ENCODE peak calls at places on chromosomes 4 and X, in nine cellular contexts. One of them, this sample, is unnamed.

GRCh38 chr4:23384741-23385140 is 505.1 kb downstream of the PPARGC1A start:
- DNase-seq in activated naive CD4-positive, alpha-beta T cell treated with anti-CD3 and anti-CD28 coated beads, Interleukin-2, amount 50 U/mL, for 72 hours: no peak
- DNase-seq in epithelial cell of esophagus: peak
- DNase-seq in fibroblast of lung: peak
- DNase-seq in non-pigmented ciliary epithelial cell: no peak
- DNase-seq in colonic mucosa: no peak
- DNase-seq in A549: no peak
- DNase-seq in Right ventricle myocardium superior: no peak
- DNase-seq in NCI-H1092: no peak
- DNase-seq in this sample: no peak

GRCh38 chr4:2194556-2194955 is 47.4 kb downstream of the HAUS3 start:
- DNase-seq in activated naive CD4-positive, alpha-beta T cell treated with anti-CD3 and anti-CD28 coated beads, Interleukin-2, amount 50 U/mL, for 72 hours: no peak
- DNase-seq in epithelial cell of esophagus: no peak
- DNase-seq in fibroblast of lung: no peak
- DNase-seq in non-pigmented ciliary epithelial cell: no peak
- DNase-seq in colonic mucosa: no peak
- DNase-seq in A549: no peak
- DNase-seq in Right ventricle myocardium superior: no peak
- DNase-seq in NCI-H1092: no peak
- DNase-seq in this sample: no peak

GRCh38 chr4:89572224-89572858 is 264.6 kb downstream of the SNCA start:
- DNase-seq in activated naive CD4-positive, alpha-beta T cell treated with anti-CD3 and anti-CD28 coated beads, Interleukin-2, amount 50 U/mL, for 72 hours: no peak
- DNase-seq in epithelial cell of esophagus: peak
- DNase-seq in fibroblast of lung: no peak
- DNase-seq in non-pigmented ciliary epithelial cell: no peak
- DNase-seq in colonic mucosa: no peak
- DNase-seq in A549: no peak
- DNase-seq in Right ventricle myocardium superior: no peak
- DNase-seq in NCI-H1092: peak
- DNase-seq in this sample: no peak

GRCh38 chr4:23332266-23332665 is 557.6 kb downstream of the PPARGC1A start:
- DNase-seq in activated naive CD4-positive, alpha-beta T cell treated with anti-CD3 and anti-CD28 coated beads, Interleukin-2, amount 50 U/mL, for 72 hours: no peak
- DNase-seq in epithelial cell of esophagus: no peak
- DNase-seq in fibroblast of lung: no peak
- DNase-seq in non-pigmented ciliary epithelial cell: peak
- DNase-seq in colonic mucosa: no peak
- DNase-seq in A549: no peak
- DNase-seq in Right ventricle myocardium superior: no peak
- DNase-seq in NCI-H1092: no peak
- DNase-seq in this sample: no peak

GRCh38 chr4:183355405-183355804 is 33.2 kb upstream of the CLDN24 start:
- DNase-seq in activated naive CD4-positive, alpha-beta T cell treated with anti-CD3 and anti-CD28 coated beads, Interleukin-2, amount 50 U/mL, for 72 hours: no peak
- DNase-seq in epithelial cell of esophagus: peak
- DNase-seq in fibroblast of lung: peak
- DNase-seq in non-pigmented ciliary epithelial cell: no peak
- DNase-seq in colonic mucosa: no peak
- DNase-seq in A549: no peak
- DNase-seq in Right ventricle myocardium superior: no peak
- DNase-seq in NCI-H1092: no peak
- DNase-seq in this sample: no peak

GRCh38 chrX:18895157-18895952 is 88.6 kb downstream of the PHKA2 start:
- DNase-seq in activated naive CD4-positive, alpha-beta T cell treated with anti-CD3 and anti-CD28 coated beads, Interleukin-2, amount 50 U/mL, for 72 hours: no peak
- DNase-seq in epithelial cell of esophagus: peak
- DNase-seq in fibroblast of lung: peak
- DNase-seq in non-pigmented ciliary epithelial cell: no peak
- DNase-seq in colonic mucosa: no peak
- DNase-seq in A549: no peak
- DNase-seq in Right ventricle myocardium superior: peak
- DNase-seq in NCI-H1092: no peak
- DNase-seq in this sample: no peak

GRCh38 chrX:2513120-2513664 is 12.4 kb upstream of the DHRSX start:
- DNase-seq in activated naive CD4-positive, alpha-beta T cell treated with anti-CD3 and anti-CD28 coated beads, Interleukin-2, amount 50 U/mL, for 72 hours: no peak
- DNase-seq in epithelial cell of esophagus: no peak
- DNase-seq in fibroblast of lung: no peak
- DNase-seq in non-pigmented ciliary epithelial cell: no peak
- DNase-seq in colonic mucosa: no peak
- DNase-seq in A549: no peak
- DNase-seq in Right ventricle myocardium superior: no peak
- DNase-seq in NCI-H1092: no peak
- DNase-seq in this sample: no peak

GRCh38 chr4:139735381-139736256 is 70.0 kb downstream of the MGST2 start:
- DNase-seq in activated naive CD4-positive, alpha-beta T cell treated with anti-CD3 and anti-CD28 coated beads, Interleukin-2, amount 50 U/mL, for 72 hours: peak
- DNase-seq in epithelial cell of esophagus: no peak
- DNase-seq in fibroblast of lung: peak
- DNase-seq in non-pigmented ciliary epithelial cell: no peak
- DNase-seq in colonic mucosa: no peak
- DNase-seq in A549: no peak
- DNase-seq in Right ventricle myocardium superior: peak
- DNase-seq in NCI-H1092: peak
- DNase-seq in this sample: no peak

GRCh38 chrX:154804957-154805695 is at the start of gene MPP1:
- DNase-seq in activated naive CD4-positive, alpha-beta T cell treated with anti-CD3 and anti-CD28 coated beads, Interleukin-2, amount 50 U/mL, for 72 hours: peak
- DNase-seq in epithelial cell of esophagus: peak
- DNase-seq in fibroblast of lung: peak
- DNase-seq in non-pigmented ciliary epithelial cell: no peak
- DNase-seq in colonic mucosa: peak
- DNase-seq in A549: peak
- DNase-seq in Right ventricle myocardium superior: peak
- DNase-seq in NCI-H1092: peak
- DNase-seq in this sample: peak

GRCh38 chrX:53918697-53919096 is 125.6 kb downstream of the PHF8 start:
- DNase-seq in activated naive CD4-positive, alpha-beta T cell treated with anti-CD3 and anti-CD28 coated beads, Interleukin-2, amount 50 U/mL, for 72 hours: no peak
- DNase-seq in epithelial cell of esophagus: no peak
- DNase-seq in fibroblast of lung: no peak
- DNase-seq in non-pigmented ciliary epithelial cell: no peak
- DNase-seq in colonic mucosa: no peak
- DNase-seq in A549: no peak
- DNase-seq in Right ventricle myocardium superior: no peak
- DNase-seq in NCI-H1092: no peak
- DNase-seq in this sample: no peak

GRCh38 chr4:16083217-16084191 is at the start of gene PROM1:
- DNase-seq in activated naive CD4-positive, alpha-beta T cell treated with anti-CD3 and anti-CD28 coated beads, Interleukin-2, amount 50 U/mL, for 72 hours: peak
- DNase-seq in epithelial cell of esophagus: peak
- DNase-seq in fibroblast of lung: no peak
- DNase-seq in non-pigmented ciliary epithelial cell: no peak
- DNase-seq in colonic mucosa: peak
- DNase-seq in A549: no peak
- DNase-seq in Right ventricle myocardium superior: no peak
- DNase-seq in NCI-H1092: peak
- DNase-seq in this sample: peak

GRCh38 chr4:64327237-64327636 is 82.0 kb downstream of the TECRL start:
- DNase-seq in activated naive CD4-positive, alpha-beta T cell treated with anti-CD3 and anti-CD28 coated beads, Interleukin-2, amount 50 U/mL, for 72 hours: no peak
- DNase-seq in epithelial cell of esophagus: no peak
- DNase-seq in fibroblast of lung: no peak
- DNase-seq in non-pigmented ciliary epithelial cell: no peak
- DNase-seq in colonic mucosa: no peak
- DNase-seq in A549: no peak
- DNase-seq in Right ventricle myocardium superior: no peak
- DNase-seq in NCI-H1092: no peak
- DNase-seq in this sample: no peak

GRCh38 chr4:144701683-144702233 is 55.8 kb downstream of the HHIP start:
- DNase-seq in activated naive CD4-positive, alpha-beta T cell treated with anti-CD3 and anti-CD28 coated beads, Interleukin-2, amount 50 U/mL, for 72 hours: no peak
- DNase-seq in epithelial cell of esophagus: no peak
- DNase-seq in fibroblast of lung: no peak
- DNase-seq in non-pigmented ciliary epithelial cell: no peak
- DNase-seq in colonic mucosa: no peak
- DNase-seq in A549: no peak
- DNase-seq in Right ventricle myocardium superior: no peak
- DNase-seq in NCI-H1092: no peak
- DNase-seq in this sample: no peak

GRCh38 chr4:66829310-66829709 is 716.0 kb downstream of the CENPC start:
- DNase-seq in activated naive CD4-positive, alpha-beta T cell treated with anti-CD3 and anti-CD28 coated beads, Interleukin-2, amount 50 U/mL, for 72 hours: no peak
- DNase-seq in epithelial cell of esophagus: no peak
- DNase-seq in fibroblast of lung: no peak
- DNase-seq in non-pigmented ciliary epithelial cell: no peak
- DNase-seq in colonic mucosa: no peak
- DNase-seq in A549: no peak
- DNase-seq in Right ventricle myocardium superior: no peak
- DNase-seq in NCI-H1092: no peak
- DNase-seq in this sample: no peak

GRCh38 chr4:25915359-25915716 is 1.3 kb downstream of the SMIM20 start:
- DNase-seq in activated naive CD4-positive, alpha-beta T cell treated with anti-CD3 and anti-CD28 coated beads, Interleukin-2, amount 50 U/mL, for 72 hours: no peak
- DNase-seq in epithelial cell of esophagus: no peak
- DNase-seq in fibroblast of lung: peak
- DNase-seq in non-pigmented ciliary epithelial cell: no peak
- DNase-seq in colonic mucosa: no peak
- DNase-seq in A549: no peak
- DNase-seq in Right ventricle myocardium superior: no peak
- DNase-seq in NCI-H1092: no peak
- DNase-seq in this sample: no peak

GRCh38 chr4:10084651-10085320 is 31.8 kb downstream of the WDR1 start:
- DNase-seq in activated naive CD4-positive, alpha-beta T cell treated with anti-CD3 and anti-CD28 coated beads, Interleukin-2, amount 50 U/mL, for 72 hours: no peak
- DNase-seq in epithelial cell of esophagus: no peak
- DNase-seq in fibroblast of lung: no peak
- DNase-seq in non-pigmented ciliary epithelial cell: no peak
- DNase-seq in colonic mucosa: no peak
- DNase-seq in A549: no peak
- DNase-seq in Right ventricle myocardium superior: peak
- DNase-seq in NCI-H1092: no peak
- DNase-seq in this sample: no peak

GRCh38 chrX:137034508-137034872 is 695 bp upstream of the GPR101 start:
- DNase-seq in activated naive CD4-positive, alpha-beta T cell treated with anti-CD3 and anti-CD28 coated beads, Interleukin-2, amount 50 U/mL, for 72 hours: no peak
- DNase-seq in epithelial cell of esophagus: no peak
- DNase-seq in fibroblast of lung: no peak
- DNase-seq in non-pigmented ciliary epithelial cell: no peak
- DNase-seq in colonic mucosa: no peak
- DNase-seq in A549: no peak
- DNase-seq in Right ventricle myocardium superior: no peak
- DNase-seq in NCI-H1092: no peak
- DNase-seq in this sample: no peak

GRCh38 chr4:5751073-5751917 is 40.3 kb downstream of the EVC start:
- DNase-seq in activated naive CD4-positive, alpha-beta T cell treated with anti-CD3 and anti-CD28 coated beads, Interleukin-2, amount 50 U/mL, for 72 hours: no peak
- DNase-seq in epithelial cell of esophagus: peak
- DNase-seq in fibroblast of lung: peak
- DNase-seq in non-pigmented ciliary epithelial cell: no peak
- DNase-seq in colonic mucosa: no peak
- DNase-seq in A549: no peak
- DNase-seq in Right ventricle myocardium superior: no peak
- DNase-seq in NCI-H1092: no peak
- DNase-seq in this sample: no peak

GRCh38 chr4:119626420-119626819 is 2.2 kb downstream of the PDE5A start:
- DNase-seq in activated naive CD4-positive, alpha-beta T cell treated with anti-CD3 and anti-CD28 coated beads, Interleukin-2, amount 50 U/mL, for 72 hours: no peak
- DNase-seq in epithelial cell of esophagus: no peak
- DNase-seq in fibroblast of lung: no peak
- DNase-seq in non-pigmented ciliary epithelial cell: no peak
- DNase-seq in colonic mucosa: no peak
- DNase-seq in A549: no peak
- DNase-seq in Right ventricle myocardium superior: no peak
- DNase-seq in NCI-H1092: no peak
- DNase-seq in this sample: no peak

GRCh38 chr4:99808260-99808857 is 8.3 kb upstream of the DAPP1 start:
- DNase-seq in activated naive CD4-positive, alpha-beta T cell treated with anti-CD3 and anti-CD28 coated beads, Interleukin-2, amount 50 U/mL, for 72 hours: peak
- DNase-seq in epithelial cell of esophagus: peak
- DNase-seq in fibroblast of lung: peak
- DNase-seq in non-pigmented ciliary epithelial cell: no peak
- DNase-seq in colonic mucosa: peak
- DNase-seq in A549: peak
- DNase-seq in Right ventricle myocardium superior: peak
- DNase-seq in NCI-H1092: peak
- DNase-seq in this sample: peak

GRCh38 chr4:171181090-171181489 is 632.1 kb upstream of the GALNTL6 start:
- DNase-seq in activated naive CD4-positive, alpha-beta T cell treated with anti-CD3 and anti-CD28 coated beads, Interleukin-2, amount 50 U/mL, for 72 hours: no peak
- DNase-seq in epithelial cell of esophagus: no peak
- DNase-seq in fibroblast of lung: no peak
- DNase-seq in non-pigmented ciliary epithelial cell: no peak
- DNase-seq in colonic mucosa: no peak
- DNase-seq in A549: no peak
- DNase-seq in Right ventricle myocardium superior: no peak
- DNase-seq in NCI-H1092: no peak
- DNase-seq in this sample: no peak

GRCh38 chr4:110865611-110866254 is 242.9 kb upstream of the PITX2 start:
- DNase-seq in activated naive CD4-positive, alpha-beta T cell treated with anti-CD3 and anti-CD28 coated beads, Interleukin-2, amount 50 U/mL, for 72 hours: no peak
- DNase-seq in epithelial cell of esophagus: no peak
- DNase-seq in fibroblast of lung: peak
- DNase-seq in non-pigmented ciliary epithelial cell: peak
- DNase-seq in colonic mucosa: no peak
- DNase-seq in A549: no peak
- DNase-seq in Right ventricle myocardium superior: no peak
- DNase-seq in NCI-H1092: no peak
- DNase-seq in this sample: no peak

GRCh38 chr4:17030543-17030942 is 132.1 kb upstream of the LDB2 start:
- DNase-seq in activated naive CD4-positive, alpha-beta T cell treated with anti-CD3 and anti-CD28 coated beads, Interleukin-2, amount 50 U/mL, for 72 hours: no peak
- DNase-seq in epithelial cell of esophagus: peak
- DNase-seq in fibroblast of lung: peak
- DNase-seq in non-pigmented ciliary epithelial cell: peak
- DNase-seq in colonic mucosa: no peak
- DNase-seq in A549: peak
- DNase-seq in Right ventricle myocardium superior: no peak
- DNase-seq in NCI-H1092: no peak
- DNase-seq in this sample: peak

GRCh38 chrX:46626566-46626965 is 53.0 kb downstream of the CHST7 start:
- DNase-seq in activated naive CD4-positive, alpha-beta T cell treated with anti-CD3 and anti-CD28 coated beads, Interleukin-2, amount 50 U/mL, for 72 hours: peak
- DNase-seq in epithelial cell of esophagus: no peak
- DNase-seq in fibroblast of lung: no peak
- DNase-seq in non-pigmented ciliary epithelial cell: no peak
- DNase-seq in colonic mucosa: no peak
- DNase-seq in A549: no peak
- DNase-seq in Right ventricle myocardium superior: no peak
- DNase-seq in NCI-H1092: no peak
- DNase-seq in this sample: no peak

GRCh38 chr4:140037353-140038030 is 116.5 kb downstream of the MAML3 start:
- DNase-seq in activated naive CD4-positive, alpha-beta T cell treated with anti-CD3 and anti-CD28 coated beads, Interleukin-2, amount 50 U/mL, for 72 hours: no peak
- DNase-seq in epithelial cell of esophagus: peak
- DNase-seq in fibroblast of lung: peak
- DNase-seq in non-pigmented ciliary epithelial cell: peak
- DNase-seq in colonic mucosa: no peak
- DNase-seq in A549: peak
- DNase-seq in Right ventricle myocardium superior: no peak
- DNase-seq in NCI-H1092: no peak
- DNase-seq in this sample: no peak

GRCh38 chrX:80432441-80432840 is 12.2 kb downstream of the TENT5D start:
- DNase-seq in activated naive CD4-positive, alpha-beta T cell treated with anti-CD3 and anti-CD28 coated beads, Interleukin-2, amount 50 U/mL, for 72 hours: no peak
- DNase-seq in epithelial cell of esophagus: no peak
- DNase-seq in fibroblast of lung: no peak
- DNase-seq in non-pigmented ciliary epithelial cell: no peak
- DNase-seq in colonic mucosa: no peak
- DNase-seq in A549: no peak
- DNase-seq in Right ventricle myocardium superior: no peak
- DNase-seq in NCI-H1092: no peak
- DNase-seq in this sample: no peak

GRCh38 chrX:118495958-118496762 is 545 bp downstream of the DOCK11 start:
- DNase-seq in activated naive CD4-positive, alpha-beta T cell treated with anti-CD3 and anti-CD28 coated beads, Interleukin-2, amount 50 U/mL, for 72 hours: peak
- DNase-seq in epithelial cell of esophagus: peak
- DNase-seq in fibroblast of lung: peak
- DNase-seq in non-pigmented ciliary epithelial cell: no peak
- DNase-seq in colonic mucosa: peak
- DNase-seq in A549: peak
- DNase-seq in Right ventricle myocardium superior: peak
- DNase-seq in NCI-H1092: peak
- DNase-seq in this sample: no peak

GRCh38 chrX:153635388-153635787 is 11.6 kb upstream of the DUSP9 start:
- DNase-seq in activated naive CD4-positive, alpha-beta T cell treated with anti-CD3 and anti-CD28 coated beads, Interleukin-2, amount 50 U/mL, for 72 hours: no peak
- DNase-seq in epithelial cell of esophagus: no peak
- DNase-seq in fibroblast of lung: no peak
- DNase-seq in non-pigmented ciliary epithelial cell: no peak
- DNase-seq in colonic mucosa: no peak
- DNase-seq in A549: no peak
- DNase-seq in Right ventricle myocardium superior: no peak
- DNase-seq in NCI-H1092: no peak
- DNase-seq in this sample: no peak

GRCh38 chr4:130056286-130056685 is 960.3 kb downstream of the C4orf33 start:
- DNase-seq in activated naive CD4-positive, alpha-beta T cell treated with anti-CD3 and anti-CD28 coated beads, Interleukin-2, amount 50 U/mL, for 72 hours: no peak
- DNase-seq in epithelial cell of esophagus: no peak
- DNase-seq in fibroblast of lung: no peak
- DNase-seq in non-pigmented ciliary epithelial cell: no peak
- DNase-seq in colonic mucosa: no peak
- DNase-seq in A549: no peak
- DNase-seq in Right ventricle myocardium superior: no peak
- DNase-seq in NCI-H1092: no peak
- DNase-seq in this sample: no peak

GRCh38 chrX:48833531-48834138 is 1.8 kb downstream of the PCSK1N start:
- DNase-seq in activated naive CD4-positive, alpha-beta T cell treated with anti-CD3 and anti-CD28 coated beads, Interleukin-2, amount 50 U/mL, for 72 hours: no peak
- DNase-seq in epithelial cell of esophagus: no peak
- DNase-seq in fibroblast of lung: peak
- DNase-seq in non-pigmented ciliary epithelial cell: no peak
- DNase-seq in colonic mucosa: no peak
- DNase-seq in A549: peak
- DNase-seq in Right ventricle myocardium superior: no peak
- DNase-seq in NCI-H1092: no peak
- DNase-seq in this sample: no peak